ENCODE peak calls at places on chromosomes 1 and 21, in ten cellular contexts. S, E, M, C, I, R, T, Y, Q and K are unnamed samples. For H3K4me1, the result is how much of the 10 kb centered on the place peaks cover.

GRCh38 chr1:234916840-234917239 is 211.8 kb downstream of the TOMM20 start:
- DNase-seq in S (no peak), E (no peak), M (no peak), C (no peak), I (no peak), R (no peak), T (no peak), Y (peak), Q (no peak), K (no peak)

GRCh38 chr1:48572632-48573258 is 100.7 kb upstream of the SPATA6 start:
- DNase-seq in S (no peak), E (peak), M (peak), C (peak), I (no peak), R (peak), T (peak), Y (peak), Q (peak), K (peak)

GRCh38 chr1:170445096-170445495 is 86.9 kb upstream of the GORAB start:
- DNase-seq in S (no peak), E (no peak), M (no peak), C (no peak), I (no peak), R (no peak), T (no peak), Y (no peak), Q (no peak), K (no peak)

GRCh38 chr1:11280719-11281376 is 7.8 kb downstream of the UBIAD1 start:
- DNase-seq in S (no peak), E (no peak), M (no peak), C (no peak), I (no peak), R (no peak), T (no peak), Y (no peak), Q (no peak), K (no peak)

GRCh38 chr1:18360251-18360650 is 120.5 kb upstream of the KLHDC7A start:
- DNase-seq in S (no peak), E (no peak), M (no peak), C (no peak), I (no peak), R (no peak), T (no peak), Y (no peak), Q (no peak), K (no peak)

GRCh38 chr1:36175137-36176095 is 19.5 kb downstream of the MAP7D1 start:
- DNase-seq in S (no peak), E (no peak), M (no peak), C (no peak), I (no peak), R (no peak), T (no peak), Y (peak), Q (peak), K (peak)

GRCh38 chr1:229280037-229280828 is 9.3 kb downstream of the RAB4A start:
- DNase-seq in S (no peak), E (no peak), M (no peak), C (no peak), I (no peak), R (no peak), T (no peak), Y (no peak), Q (no peak), K (no peak)

GRCh38 chr21:29209696-29210095 is 79.3 kb downstream of the MAP3K7CL start:
- DNase-seq in S (no peak), E (no peak), M (no peak), C (no peak), I (no peak), R (no peak), T (no peak), Y (no peak), Q (no peak), K (no peak)

GRCh38 chr21:31354604-31355443 is 10.8 kb upstream of the TIAM1 start:
- DNase-seq in S (peak), E (no peak), M (peak), C (peak), I (no peak), R (no peak), T (no peak), Y (no peak), Q (peak), K (no peak)

GRCh38 chr1:189117072-189117770 is 1360.4 kb downstream of the BRINP3 start:
- DNase-seq in S (no peak), E (no peak), M (no peak), C (no peak), I (no peak), R (no peak), T (no peak), Y (no peak), Q (no peak), K (no peak)

GRCh38 chr1:53740621-53741105 is 1.7 kb upstream of the GLIS1 start:
- DNase-seq in S (no peak), E (no peak), M (no peak), C (no peak), I (no peak), R (no peak), T (no peak), Y (no peak), Q (no peak), K (no peak)

GRCh38 chr1:17370618-17371017 is 1.4 kb upstream of the PADI6 start:
- DNase-seq in S (no peak), E (no peak), M (no peak), C (peak), I (no peak), R (no peak), T (no peak), Y (no peak), Q (no peak), K (no peak)

GRCh38 chr1:37453647-37454046 is 20.7 kb upstream of the ZC3H12A start:
- DNase-seq in S (no peak), E (no peak), M (peak), C (no peak), I (no peak), R (no peak), T (no peak), Y (no peak), Q (no peak), K (no peak)

GRCh38 chr1:243850368-243851128 is 505 bp upstream of the AKT3 start:
- DNase-seq in S (peak), E (no peak), M (peak), C (peak), I (peak), R (peak), T (peak), Y (peak), Q (peak), K (peak)

GRCh38 chr21:41597227-41597626 is 89.3 kb upstream of the TMPRSS2 start:
- DNase-seq in S (no peak), E (no peak), M (no peak), C (no peak), I (no peak), R (no peak), T (peak), Y (no peak), Q (no peak), K (no peak)

GRCh38 chr1:46523556-46524443 is 27.6 kb downstream of the KNCN start:
- DNase-seq in S (no peak), E (no peak), M (no peak), C (no peak), I (no peak), R (no peak), T (no peak), Y (no peak), Q (no peak), K (no peak)

GRCh38 chr21:29261555-29262540 is 36.9 kb upstream of the BACH1 start:
- DNase-seq in S (peak), E (no peak), M (no peak), C (no peak), I (no peak), R (no peak), T (no peak), Y (no peak), Q (no peak), K (no peak)

GRCh38 chr1:23651069-23651808 is 40.4 kb upstream of the RPL11 start:
- DNase-seq in S (no peak), E (no peak), M (peak), C (peak), I (no peak), R (peak), T (no peak), Y (peak), Q (peak), K (no peak)

GRCh38 chr1:231528175-231529029 is at the start of gene TSNAX:
- DNase-seq in S (peak), E (peak), M (peak), C (peak), I (peak), R (peak), T (peak), Y (peak), Q (peak), K (peak)

GRCh38 chr1:181137217-181137743 is 48.8 kb downstream of the IER5 start:
- DNase-seq in S (no peak), E (no peak), M (no peak), C (no peak), I (no peak), R (no peak), T (no peak), Y (no peak), Q (no peak), K (no peak)
- H3K4me1 ChIP-seq in S (under half), E (under half), M (under half), C (half or more), I (under half), R (under half), T (under half), Y (under half), Q (under half), K (under half)

GRCh38 chr1:152110365-152110859 is 4.8 kb downstream of the TCHH start:
- DNase-seq in S (peak), E (no peak), M (no peak), C (peak), I (peak), R (no peak), T (no peak), Y (peak), Q (no peak), K (peak)

GRCh38 chr1:152110860-152111514 is 4.3 kb downstream of the TCHH start:
- DNase-seq in S (no peak), E (no peak), M (peak), C (peak), I (peak), R (no peak), T (no peak), Y (peak), Q (no peak), K (peak)

GRCh38 chr1:152109231-152109997 is 5.8 kb downstream of the TCHH start:
- DNase-seq in S (no peak), E (no peak), M (no peak), C (peak), I (no peak), R (no peak), T (no peak), Y (no peak), Q (no peak), K (peak)

GRCh38 chr1:152108899-152109222 is 6.4 kb downstream of the TCHH start:
- DNase-seq in S (no peak), E (no peak), M (no peak), C (peak), I (peak), R (no peak), T (no peak), Y (no peak), Q (no peak), K (peak)

GRCh38 chr1:152109998-152110294 is 5.3 kb downstream of the TCHH start:
- DNase-seq in S (no peak), E (no peak), M (no peak), C (peak), I (no peak), R (no peak), T (no peak), Y (no peak), Q (no peak), K (no peak)
- TF ChIP-seq POLR2A in S (no peak), E (no peak), M (no peak), C (no peak), I (no peak), R (no peak), T (no peak), Y (no peak), Q (no peak), K (no peak)

DNA sequence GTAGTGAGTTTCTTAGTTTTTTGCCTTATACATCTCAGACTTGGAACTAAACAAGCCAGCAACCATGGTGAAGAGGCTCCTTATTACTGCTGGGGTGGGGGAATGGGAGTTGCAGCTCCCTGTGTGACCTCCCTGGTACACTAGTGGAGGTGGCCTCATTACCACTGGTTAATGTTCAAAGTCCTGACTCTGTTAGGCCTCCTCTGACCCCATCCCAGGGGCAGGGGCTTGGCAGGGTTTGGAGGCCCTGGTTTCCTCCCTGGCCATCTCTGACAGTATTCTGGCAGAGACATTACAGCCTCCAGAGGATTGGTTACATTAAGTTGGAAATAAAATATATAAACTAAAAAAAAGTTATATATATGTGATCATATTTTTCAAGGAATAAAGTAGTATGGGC is 45.2 kb downstream of the CLIC4 start:
- DNase-seq in S (no peak), E (no peak), M (no peak), C (no peak), I (no peak), R (no peak), T (no peak), Y (no peak), Q (no peak), K (no peak)
- H3K27ac ChIP-seq in S (no peak), E (no peak), M (no peak), C (no peak), I (no peak), R (no peak), T (no peak), Y (no peak), Q (peak), K (no peak)

GRCh38 chr1:26703466-26703865 is 7.7 kb downstream of the ARID1A start:
- DNase-seq in S (no peak), E (no peak), M (no peak), C (no peak), I (no peak), R (no peak), T (no peak), Y (no peak), Q (no peak), K (no peak)

GRCh38 chr1:26700711-26701110 is 4.9 kb downstream of the ARID1A start:
- DNase-seq in S (no peak), E (no peak), M (no peak), C (no peak), I (no peak), R (no peak), T (no peak), Y (no peak), Q (no peak), K (no peak)

GRCh38 chr1:26701995-26702679 is 6.3 kb downstream of the ARID1A start:
- DNase-seq in S (peak), E (no peak), M (no peak), C (no peak), I (no peak), R (no peak), T (no peak), Y (peak), Q (no peak), K (no peak)

GRCh38 chr1:26702680-26703038 is 6.8 kb downstream of the ARID1A start:
- DNase-seq in S (no peak), E (no peak), M (no peak), C (no peak), I (no peak), R (no peak), T (no peak), Y (no peak), Q (no peak), K (no peak)

GRCh38 chr1:26701266-26701994 is 5.6 kb downstream of the ARID1A start:
- DNase-seq in S (no peak), E (no peak), M (no peak), C (no peak), I (no peak), R (no peak), T (no peak), Y (no peak), Q (no peak), K (no peak)
- H3K4me1 ChIP-seq in S (half or more), E (under half), M (under half), C (half or more), I (half or more), R (under half), T (under half), Y (half or more), Q (half or more), K (half or more)

GRCh38 chr1:54764132-54764921 is at the start of gene PARS2:
- DNase-seq in S (peak), E (peak), M (peak), C (peak), I (peak), R (peak), T (peak), Y (peak), Q (peak), K (peak)
- TF ChIP-seq POLR2A in S (peak), E (peak), M (peak), C (peak), I (no peak), R (peak), T (peak), Y (peak), Q (no peak), K (peak)